ENCODE peak calls at places on chromosomes 1 and 21, in four cellular contexts. J, G, P and T are unnamed samples.

GRCh38 chr1:46525253-46525983 is 26.0 kb downstream of the KNCN start:
- DNase-seq in P (no peak), G (no peak), J (no peak), T (no peak)

GRCh38 chr1:108949044-108949443 is 14.2 kb downstream of the CLCC1 start:
- DNase-seq in G (no peak), P (no peak), J (no peak), T (no peak)

GRCh38 chr21:25963186-25963585 is 207.4 kb downstream of the APP start:
- DNase-seq in G (peak), P (no peak), J (no peak), T (no peak)

GRCh38 chr1:192805832-192806323 is 3.0 kb upstream of the RGS2 start:
- DNase-seq in J (peak), P (peak), G (no peak), T (peak)

GRCh38 chr1:34988581-34988980 is 3.4 kb upstream of the TMEM35B start:
- DNase-seq in G (no peak), J (no peak), P (no peak), T (no peak)

GRCh38 chr1:48756704-48757316 is 19.9 kb downstream of the BEND5 start:
- DNase-seq in G (no peak), J (no peak), P (no peak), T (no peak)

GRCh38 chr1:27525296-27526271 is 35.6 kb upstream of the WASF2 start:
- DNase-seq in J (no peak), P (no peak), G (peak), T (no peak)

GRCh38 chr1:209398330-209398991 is 185.1 kb upstream of the CAMK1G start:
- DNase-seq in J (peak), G (peak), P (peak), T (peak)

GRCh38 chr1:84156210-84156621 is 12.1 kb downstream of the PRKACB start:
- DNase-seq in P (peak), G (no peak), J (no peak), T (peak)

GRCh38 chr1:46510998-46511365 is 21.3 kb downstream of the DMBX1 start:
- DNase-seq in P (no peak), G (no peak), J (no peak), T (no peak)

GRCh38 chr1:235468970-235469369 is 35.3 kb downstream of the B3GALNT2 start:
- DNase-seq in G (no peak), J (peak), P (peak), T (peak)

GRCh38 chr1:26471498-26472329 is 526 bp upstream of the HMGN2 start:
- DNase-seq in G (peak), J (no peak), P (peak), T (peak)

GRCh38 chr1:181554465-181554864 is 71.1 kb downstream of the CACNA1E start:
- DNase-seq in G (no peak), J (no peak), P (no peak), T (no peak)

GRCh38 chr1:155909894-155910293 is 1.3 kb downstream of the RIT1 start:
- DNase-seq in J (no peak), G (no peak), P (peak), T (no peak)

GRCh38 chr1:160085686-160086089 is 4.3 kb downstream of the KCNJ9 start:
- DNase-seq in P (peak), J (no peak), G (peak), T (peak)

DNA sequence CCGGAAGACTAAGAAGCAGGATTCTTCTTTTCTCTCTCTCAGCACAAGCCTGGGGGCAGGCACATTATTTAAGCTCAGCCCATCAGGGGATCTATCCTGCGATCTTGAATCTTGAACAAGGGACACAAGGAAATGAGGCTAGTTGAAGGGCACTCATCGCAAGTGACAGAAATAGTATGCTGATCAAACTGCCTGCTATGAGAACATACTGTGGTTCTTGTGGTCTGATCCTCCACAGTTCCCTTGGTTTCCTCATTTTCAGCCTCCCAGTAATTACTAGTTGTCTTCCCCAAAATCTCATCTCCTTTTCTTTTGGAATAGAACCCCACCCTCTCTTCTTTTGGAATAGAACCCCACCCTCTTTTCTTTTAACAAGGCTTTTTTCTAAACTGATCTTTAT is 6.5 kb downstream of the ANKRD45 start:
- DNase-seq in P (no peak), J (no peak), G (no peak), T (no peak)
- TF ChIP-seq CTCF in P (no peak), J (no peak), G (no peak), T (no peak)

GRCh38 chr21:44304846-44305245 is 5.0 kb downstream of the PFKL start:
- DNase-seq in P (peak), J (no peak), G (no peak), T (no peak)
- TF ChIP-seq CTCF in P (peak), J (peak), G (peak), T (peak)

DNA sequence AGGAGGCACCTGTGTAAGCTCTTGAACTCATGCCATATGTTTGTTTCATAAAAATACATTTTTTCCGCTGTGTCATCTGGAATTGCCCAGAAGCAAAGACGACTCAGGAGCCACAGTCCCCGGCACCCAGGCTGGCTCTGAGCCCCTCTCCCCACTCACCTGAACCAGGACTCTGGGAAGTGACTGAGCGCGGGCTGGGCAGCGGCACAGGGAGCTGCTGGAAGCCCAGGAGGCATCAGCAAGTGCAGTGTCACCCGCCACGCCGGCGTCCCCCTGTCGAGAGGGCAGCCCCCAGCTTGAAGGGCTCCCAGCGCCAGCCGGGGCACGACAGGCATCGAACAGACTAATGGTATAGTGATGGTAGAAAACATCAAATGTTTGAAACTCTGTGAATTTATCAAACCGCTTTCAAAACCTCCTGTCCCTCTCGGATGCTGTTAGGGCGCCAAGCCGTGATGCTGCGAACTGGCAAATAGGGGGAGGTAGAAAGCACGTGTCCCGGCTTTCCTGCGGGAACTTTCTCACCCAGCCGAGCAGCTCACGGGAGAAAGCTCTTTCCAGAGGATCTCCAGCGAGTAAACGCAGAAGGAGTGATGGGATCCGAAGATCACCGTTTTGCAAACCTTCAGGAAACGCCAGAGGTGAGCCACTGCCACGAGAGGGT is 57.8 kb upstream of the COL18A1 start:
- DNase-seq in J (no peak), P (no peak), G (no peak), T (no peak)
- TF ChIP-seq CTCF in J (no peak), P (no peak), G (no peak), T (no peak)

GRCh38 chr1:2555634-2556276 is 416 bp upstream of the TNFRSF14 start:
- DNase-seq in J (no peak), G (peak), P (peak), T (no peak)

GRCh38 chr1:2554621-2555387 is 1.4 kb upstream of the TNFRSF14 start:
- DNase-seq in G (no peak), J (no peak), P (no peak), T (no peak)

GRCh38 chr1:2558030-2558400 is 1.8 kb downstream of the TNFRSF14 start:
- DNase-seq in P (no peak), G (no peak), J (no peak), T (no peak)

GRCh38 chr1:2557146-2558029 is 1.2 kb downstream of the TNFRSF14 start:
- DNase-seq in J (no peak), G (peak), P (no peak), T (no peak)

GRCh38 chr1:2556277-2557145 is at the start of gene TNFRSF14:
- DNase-seq in G (peak), P (peak), J (no peak), T (no peak)
- TF ChIP-seq CTCF in G (peak), P (peak), J (no peak), T (peak)

DNA sequence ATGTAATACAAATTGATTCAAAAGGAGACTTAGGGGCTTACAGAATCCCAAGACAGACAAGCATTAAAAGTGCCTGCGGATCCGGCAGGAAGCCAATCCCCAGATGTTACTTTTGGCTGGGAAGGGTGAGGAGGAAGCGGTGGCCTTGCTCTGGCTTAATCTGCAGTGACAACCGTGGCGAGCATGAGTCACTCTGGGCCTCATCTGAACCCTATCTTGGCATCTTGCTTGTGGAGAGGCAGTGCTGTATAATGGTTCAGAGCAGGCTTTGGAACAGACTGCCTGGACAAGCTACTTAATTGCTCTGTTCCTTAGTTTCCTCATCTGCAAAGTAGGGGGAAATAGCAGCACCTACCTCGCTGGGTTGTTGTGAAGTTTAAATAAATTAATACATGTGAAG is 74.1 kb downstream of the XCL2 start:
- DNase-seq in G (peak), P (peak), J (peak), T (no peak)
- TF ChIP-seq CTCF in G (no peak), P (no peak), J (no peak), T (no peak)